ENCODE peak calls at places on chromosomes 11 and 22, in five cellular contexts. X is K562, E is GM12878, C is IMR-90, S is HepG2. G is an unnamed sample.

GRCh38 chr22:27213766-27214581 is 556.6 kb downstream of the MIAT start:
- DNase-seq in X (no peak), E (no peak), C (peak), S (no peak), G (no peak)

GRCh38 chr11:76188873-76189272 is 17.4 kb downstream of the WNT11 start:
- DNase-seq in X (no peak), E (no peak), C (no peak), S (no peak), G (no peak)

GRCh38 chr22:48171294-48171693 is 1408.8 kb downstream of the TBC1D22A start:
- DNase-seq in X (no peak), E (no peak), C (no peak), S (no peak), G (no peak)

GRCh38 chr22:49765091-49765771 is 62.4 kb downstream of the BRD1 start:
- DNase-seq in X (no peak), E (no peak), C (no peak), S (no peak), G (peak)

GRCh38 chr22:28139993-28140392 is 220.9 kb upstream of the PITPNB start:
- DNase-seq in X (no peak), E (no peak), C (peak), S (no peak), G (no peak)

GRCh38 chr22:25027959-25028840 is 75.7 kb downstream of the KIAA1671 start:
- DNase-seq in X (peak), E (no peak), C (no peak), S (no peak), G (peak)

GRCh38 chr11:28251263-28251662 is 143.1 kb downstream of the METTL15 start:
- DNase-seq in X (no peak), E (no peak), C (no peak), S (no peak), G (no peak)

GRCh38 chr22:46971141-46971775 is 208.8 kb downstream of the TBC1D22A start:
- DNase-seq in X (no peak), E (no peak), C (peak), S (no peak), G (peak)

GRCh38 chr22:39661501-39661841 is 90.9 kb downstream of the CACNA1I start:
- DNase-seq in X (no peak), E (no peak), C (no peak), S (no peak), G (no peak)

GRCh38 chr11:65781152-65781961 is 581 bp upstream of the AP5B1 start:
- DNase-seq in X (peak), E (no peak), C (no peak), S (peak), G (peak)

GRCh38 chr11:129643031-129643721 is 172.5 kb upstream of the TMEM45B start:
- DNase-seq in X (no peak), E (no peak), C (peak), S (no peak), G (no peak)

GRCh38 chr11:30107899-30108298 is 91.1 kb upstream of the KCNA4 start:
- DNase-seq in X (no peak), E (no peak), C (peak), S (no peak), G (no peak)

GRCh38 chr11:76148941-76149613 is 57.2 kb downstream of the WNT11 start:
- DNase-seq in X (no peak), E (no peak), C (no peak), S (peak), G (no peak)

GRCh38 chr11:2709429-2709828 is 9.6 kb upstream of the KCNQ1OT1 start:
- DNase-seq in X (no peak), E (no peak), C (peak), S (no peak), G (no peak)

GRCh38 chr11:2708151-2708581 is 8.4 kb upstream of the KCNQ1OT1 start:
- DNase-seq in X (no peak), E (no peak), C (no peak), S (no peak), G (no peak)

GRCh38 chr11:2711161-2711560 is 11.4 kb upstream of the KCNQ1OT1 start:
- DNase-seq in X (no peak), E (no peak), C (no peak), S (no peak), G (no peak)

GRCh38 chr11:2707736-2708135 is 7.9 kb upstream of the KCNQ1OT1 start:
- DNase-seq in X (no peak), E (no peak), C (no peak), S (no peak), G (no peak)

DNA sequence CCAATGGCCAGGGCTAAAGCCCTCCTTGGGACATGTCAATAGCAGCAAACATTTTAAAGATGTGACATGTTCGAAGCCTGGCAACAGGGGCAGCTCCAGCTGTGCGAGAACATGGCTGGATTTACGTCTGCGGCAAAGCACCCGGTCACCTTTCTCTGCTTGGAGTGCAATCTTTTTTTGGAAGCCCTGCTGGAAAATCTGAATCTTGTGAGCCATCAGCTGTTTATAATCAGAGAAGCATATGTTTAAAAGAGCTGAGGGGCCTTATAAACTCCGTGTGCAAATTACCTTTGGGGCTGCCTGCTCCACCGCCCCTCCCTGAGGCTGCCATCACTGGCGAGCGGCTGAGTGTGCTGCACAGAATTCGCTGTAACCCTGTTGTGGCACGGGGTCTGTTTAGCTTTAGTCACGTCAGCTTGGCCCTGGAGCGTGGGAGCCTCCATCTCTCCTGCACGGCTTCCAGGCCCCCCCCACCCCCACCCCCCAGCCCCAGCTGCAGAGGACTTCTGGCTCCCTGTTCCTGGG is 9.0 kb upstream of the KCNQ1OT1 start:
- DNase-seq in X (no peak), E (no peak), C (peak), S (no peak), G (peak)
- TF ChIP-seq MXI1 in X (no peak), E (no peak), C (no peak), S (no peak), G (peak)

GRCh38 chr11:10594407-10594806 is 25.9 kb upstream of the LYVE1 start:
- DNase-seq in X (no peak), E (no peak), C (no peak), S (no peak), G (no peak)
- TF ChIP-seq MXI1 in X (no peak), E (no peak), C (no peak), S (no peak), G (no peak)

DNA sequence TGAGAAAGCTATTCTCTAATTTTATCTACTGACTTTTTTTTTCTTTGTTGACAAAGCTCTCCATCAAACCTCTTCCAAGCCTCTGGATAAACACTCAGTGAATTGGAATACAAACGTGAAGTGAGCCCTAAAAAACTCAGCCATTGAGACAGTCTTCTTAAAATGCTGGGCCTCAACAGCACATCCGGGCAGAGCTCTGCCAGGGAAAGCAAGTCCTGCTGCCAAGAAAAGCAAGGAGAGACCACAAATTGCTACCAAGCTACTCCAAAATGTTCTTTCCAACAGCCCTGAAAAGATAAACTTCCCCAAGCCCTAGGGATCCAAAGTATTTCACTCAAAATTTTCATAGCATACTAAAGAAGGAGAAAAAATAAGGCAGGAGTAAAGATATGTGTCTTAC is 7.8 kb upstream of the SLC1A2 start:
- DNase-seq in X (no peak), E (no peak), C (peak), S (no peak), G (no peak)
- TF ChIP-seq MXI1 in X (no peak), E (no peak), C (no peak), S (no peak), G (no peak)

GRCh38 chr11:11786234-11786633 is 55.5 kb upstream of the USP47 start:
- DNase-seq in X (no peak), E (no peak), C (no peak), S (no peak), G (no peak)

GRCh38 chr11:11780843-11781242 is 60.9 kb upstream of the USP47 start:
- DNase-seq in X (no peak), E (no peak), C (no peak), S (no peak), G (no peak)

GRCh38 chr11:11786771-11787170 is 55.0 kb upstream of the USP47 start:
- DNase-seq in X (peak), E (no peak), C (peak), S (no peak), G (no peak)

GRCh38 chr11:11779975-11780374 is 61.8 kb upstream of the USP47 start:
- DNase-seq in X (no peak), E (no peak), C (no peak), S (no peak), G (no peak)

DNA sequence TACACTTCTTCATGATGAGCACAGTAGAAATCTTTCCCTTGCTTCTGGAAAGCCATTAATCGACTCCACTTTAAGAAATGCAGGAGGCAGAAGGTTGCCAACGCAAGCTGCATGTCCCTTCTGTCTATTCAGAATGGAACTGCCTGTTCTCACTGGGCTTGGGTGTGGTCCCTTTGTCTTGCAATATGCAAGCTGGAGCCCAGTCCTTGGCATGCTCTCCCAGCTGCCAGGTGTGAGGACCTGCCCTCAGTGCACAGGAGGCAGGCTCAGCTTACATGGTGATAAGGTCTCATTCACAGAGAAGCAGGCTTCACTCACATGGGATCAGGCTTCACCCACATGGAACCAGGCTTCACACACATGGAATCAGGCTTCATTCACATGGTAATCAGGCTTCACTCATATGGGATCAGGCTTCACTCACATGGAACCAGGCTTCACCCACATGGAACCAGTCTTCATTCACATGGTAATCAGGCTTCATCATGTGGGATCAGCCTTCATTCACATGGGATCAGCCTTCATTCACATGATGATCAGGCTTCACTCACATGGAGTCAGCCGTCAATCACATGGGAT is 59.2 kb upstream of the USP47 start:
- DNase-seq in X (no peak), E (no peak), C (no peak), S (no peak), G (no peak)
- TF ChIP-seq MXI1 in X (no peak), E (no peak), C (no peak), S (no peak), G (no peak)

GRCh38 chr11:71499546-71499945 is 27.5 kb upstream of the KRTAP5-7 start:
- DNase-seq in X (no peak), E (no peak), C (no peak), S (no peak), G (no peak)

GRCh38 chr11:71502026-71502425 is 25.0 kb upstream of the KRTAP5-7 start:
- DNase-seq in X (no peak), E (no peak), C (no peak), S (no peak), G (no peak)

GRCh38 chr11:71500601-71501021 is 26.5 kb upstream of the KRTAP5-7 start:
- DNase-seq in X (no peak), E (no peak), C (no peak), S (no peak), G (peak)

GRCh38 chr11:71502871-71503435 is 24.1 kb upstream of the KRTAP5-7 start:
- DNase-seq in X (no peak), E (no peak), C (no peak), S (no peak), G (no peak)

GRCh38 chr11:71501071-71501985 is 25.7 kb upstream of the KRTAP5-7 start:
- DNase-seq in X (no peak), E (no peak), C (no peak), S (no peak), G (no peak)
- TF ChIP-seq MXI1 in X (no peak), E (no peak), C (no peak), S (no peak), G (no peak)

DNA sequence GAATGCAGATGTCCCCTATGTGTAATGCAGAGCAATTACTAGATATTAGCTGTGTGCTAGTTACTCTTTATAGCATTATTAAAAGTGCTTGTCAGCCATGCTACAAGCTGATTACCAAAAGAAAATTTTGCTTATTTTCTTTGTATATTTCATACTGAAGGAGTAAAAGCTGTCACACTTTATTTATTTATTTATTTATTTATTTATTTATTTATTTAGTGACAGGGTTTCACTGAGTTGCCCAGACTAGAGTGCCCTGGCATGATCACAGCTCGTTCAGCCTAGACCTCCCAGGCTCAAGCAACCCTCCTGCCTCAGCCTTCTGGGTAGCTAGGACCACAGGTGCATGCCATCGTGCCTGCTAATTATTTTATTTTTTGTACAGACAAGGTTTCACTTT is 4.3 kb upstream of the MTNR1B start:
- DNase-seq in X (no peak), E (no peak), C (no peak), S (no peak), G (no peak)
- TF ChIP-seq MXI1 in X (no peak), E (no peak), C (no peak), S (no peak), G (no peak)

GRCh38 chr11:24348908-24349307 is 147.9 kb upstream of the LUZP2 start:
- DNase-seq in X (no peak), E (no peak), C (no peak), S (no peak), G (peak)
- TF ChIP-seq MXI1 in X (no peak), E (no peak), C (no peak), S (no peak), G (no peak)

DNA sequence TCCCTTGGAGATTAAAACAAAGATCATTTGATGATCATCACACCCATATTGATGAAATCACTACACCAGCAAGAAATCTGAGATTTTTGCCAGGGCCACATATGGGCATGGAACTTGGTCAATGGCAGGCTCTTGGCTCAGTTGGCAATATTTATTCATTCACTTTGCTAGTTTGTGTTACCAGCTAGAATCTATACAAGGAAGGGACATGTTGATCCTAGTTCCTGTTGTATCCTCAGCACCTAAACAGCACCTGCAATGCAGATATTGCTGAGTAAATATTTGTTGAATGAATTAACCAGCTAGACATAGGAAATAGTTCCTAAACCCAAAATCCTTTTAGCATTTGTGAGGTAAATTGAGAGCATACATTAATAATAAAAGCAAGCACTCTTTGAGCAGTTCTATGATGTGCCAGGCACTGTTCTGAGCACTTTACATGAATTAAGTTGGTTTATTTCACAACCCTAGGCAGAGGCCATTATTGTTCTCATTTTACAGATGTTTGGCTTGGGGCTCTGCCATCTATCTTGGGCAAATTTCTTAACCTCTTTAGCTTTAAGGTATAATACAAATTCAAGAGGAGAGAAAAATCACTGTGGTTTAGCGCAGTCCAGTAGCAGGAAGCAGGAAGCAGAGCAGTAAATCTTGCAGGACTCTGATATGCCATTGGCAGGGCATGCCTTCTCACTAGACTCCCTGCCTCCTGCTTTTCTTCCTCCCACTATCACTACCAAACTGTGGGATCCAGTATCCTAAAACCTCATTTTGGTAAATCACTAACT is 1.6 kb downstream of the TRIM68 start:
- DNase-seq in X (no peak), E (no peak), C (peak), S (no peak), G (no peak)
- TF ChIP-seq MXI1 in X (no peak), E (no peak), C (no peak), S (no peak), G (no peak)

GRCh38 chr11:44366741-44367140 is 56.8 kb upstream of the ALX4 start:
- DNase-seq in X (no peak), E (no peak), C (no peak), S (no peak), G (no peak)
- TF ChIP-seq MXI1 in X (no peak), E (no peak), C (no peak), S (no peak), G (no peak)

GRCh38 chr22:38347181-38347943 is 30.1 kb upstream of the CSNK1E start:
- DNase-seq in X (no peak), E (no peak), C (no peak), S (no peak), G (no peak)
- TF ChIP-seq MXI1 in X (no peak), E (no peak), C (no peak), S (no peak), G (no peak)

G was measured in SK-N-SH.